ENCODE peak calls at places on chromosome 12, in ten cellular contexts. P is ovary; W is uterus; D is Caco-2; L is fibroblast of villous mesenchyme; R is naive thymus-derived CD4-positive, alpha-beta T cell; V is heart right ventricle; E is mucosa of descending colon; S is aorta; H is fibroblast of lung. K is an unnamed sample.

GRCh38 chr12:110316861-110317260 is 35.8 kb downstream of the ATP2A2 start:
- DNase-seq in P (no peak), W (no peak), D (no peak), L (peak; percentile 89), R (no peak), V (no peak), E (no peak), S (no peak), H (peak; percentile 76), K (peak; percentile 82)

GRCh38 chr12:130351331-130351730 is 13.6 kb downstream of the PIWIL1 start:
- DNase-seq in P (no peak), W (no peak), D (no peak), L (no peak), R (no peak), V (no peak), E (no peak), S (no peak), H (no peak), K (no peak)

GRCh38 chr12:8609061-8609570 is 3.5 kb downstream of the AICDA start:
- DNase-seq in P (no peak), W (no peak), D (peak; percentile 57), L (peak; percentile 43), R (no peak), V (no peak), E (no peak), S (no peak), H (peak; percentile 60), K (peak; percentile 74)

GRCh38 chr12:39628836-39629235 is 9.2 kb upstream of the ABCD2 start:
- DNase-seq in P (no peak), W (no peak), D (no peak), L (no peak), R (peak; percentile 67), V (no peak), E (no peak), S (no peak), H (no peak), K (no peak)

GRCh38 chr12:112161711-112162110 is 36.4 kb downstream of the TRAFD1 start:
- DNase-seq in P (no peak), W (no peak), D (no peak), L (no peak), R (no peak), V (no peak), E (no peak), S (peak; percentile 24), H (peak; percentile 57), K (peak; percentile 8)

GRCh38 chr12:13288937-13289643 is 92.6 kb downstream of the EMP1 start:
- DNase-seq in P (no peak), W (no peak), D (no peak), L (no peak), R (no peak), V (no peak), E (no peak), S (no peak), H (no peak), K (no peak)

GRCh38 chr12:111841236-111841749 is 735 bp upstream of the MAPKAPK5 start:
- DNase-seq in P (no peak), W (no peak), D (no peak), L (peak; percentile 35), R (no peak), V (no peak), E (no peak), S (no peak), H (peak; percentile 15), K (peak; percentile 6)

GRCh38 chr12:95077341-95077740 is 3.9 kb upstream of the NR2C1 start:
- DNase-seq in P (no peak), W (no peak), D (no peak), L (no peak), R (no peak), V (no peak), E (no peak), S (no peak), H (no peak), K (peak; percentile 20)

GRCh38 chr12:118748478-118749380 is 232.6 kb upstream of the SRRM4 start:
- DNase-seq in P (no peak), W (no peak), D (peak; percentile 1), L (no peak), R (no peak), V (no peak), E (no peak), S (no peak), H (no peak), K (no peak)

GRCh38 chr12:9760699-9761406 is at the start of gene CD69:
- DNase-seq in P (no peak), W (no peak), D (no peak), L (no peak), R (peak; percentile 92), V (no peak), E (no peak), S (no peak), H (no peak), K (no peak)

GRCh38 chr12:68364893-68365725 is 32.9 kb upstream of the MDM1 start:
- DNase-seq in P (peak; percentile 76), W (peak; percentile 86), D (peak; percentile 91), L (peak; percentile 99), R (peak; percentile 85), V (peak; percentile 89), E (peak; percentile 96), S (peak; percentile 96), H (peak; percentile 97), K (peak; percentile 99)

GRCh38 chr12:15116983-15117382 is 104.2 kb downstream of the RERG start:
- DNase-seq in P (no peak), W (no peak), D (no peak), L (no peak), R (no peak), V (no peak), E (no peak), S (no peak), H (no peak), K (no peak)

GRCh38 chr12:15116073-15116472 is 105.1 kb downstream of the RERG start:
- DNase-seq in P (no peak), W (no peak), D (no peak), L (no peak), R (no peak), V (no peak), E (no peak), S (no peak), H (peak; percentile 1), K (no peak)

GRCh38 chr12:15122349-15122748 is 98.9 kb downstream of the RERG start:
- DNase-seq in P (no peak), W (no peak), D (no peak), L (no peak), R (no peak), V (no peak), E (no peak), S (no peak), H (no peak), K (no peak)

GRCh38 chr12:15114501-15114900 is 106.7 kb downstream of the RERG start:
- DNase-seq in P (no peak), W (no peak), D (no peak), L (no peak), R (no peak), V (no peak), E (no peak), S (no peak), H (no peak), K (no peak)

GRCh38 chr12:15118946-15119345 is 102.3 kb downstream of the RERG start:
- DNase-seq in P (no peak), W (no peak), D (no peak), L (no peak), R (no peak), V (no peak), E (no peak), S (no peak), H (no peak), K (no peak)
- H3K4me3 ChIP-seq in P (no peak overlapping the region), W (no peak overlapping the region), D (no peak overlapping the region), L (no peak overlapping the region), R (no peak overlapping the region), V (no peak overlapping the region), E (no peak overlapping the region), S (no peak overlapping the region), H (no peak overlapping the region), K (no peak overlapping the region)

DNA sequence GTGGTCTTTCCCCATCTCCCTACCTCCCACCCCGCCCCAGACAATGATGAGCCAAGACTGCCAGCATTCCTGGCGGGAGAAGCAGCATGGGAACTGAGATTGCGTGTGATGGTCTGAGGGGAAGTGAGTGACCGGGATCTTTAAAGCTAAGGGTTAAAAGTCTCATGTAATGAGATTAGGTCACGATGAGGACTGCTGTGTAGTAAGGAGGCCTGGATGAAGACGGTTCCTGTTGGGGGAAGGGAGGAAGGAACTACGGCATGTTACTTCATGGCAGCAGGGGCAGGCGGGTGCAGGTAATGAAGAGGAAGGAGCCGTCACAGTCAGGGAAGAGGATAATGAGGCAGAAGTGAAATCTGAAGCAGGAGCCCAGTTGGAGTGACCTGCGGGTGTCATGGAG is 243.3 kb upstream of the FKBP4 start:
- DNase-seq in P (no peak), W (no peak), D (no peak), L (no peak), R (no peak), V (no peak), E (no peak), S (no peak), H (no peak), K (no peak)
- H3K4me3 ChIP-seq in P (no peak overlapping the region), W (no peak overlapping the region), D (no peak overlapping the region), L (no peak overlapping the region), R (no peak overlapping the region), V (no peak overlapping the region), E (no peak overlapping the region), S (no peak overlapping the region), H (no peak overlapping the region), K (no peak overlapping the region)

GRCh38 chr12:132444957-132445883 is 44.7 kb upstream of the FBRSL1 start:
- DNase-seq in P (no peak), W (no peak), D (no peak), L (no peak), R (peak; percentile 89), V (no peak), E (peak; percentile 87), S (peak; percentile 82), H (no peak), K (no peak)
- H3K4me3 ChIP-seq in P (peak overlapping the region; percentile 22), W (peak overlapping the region; percentile 29), D (peak overlapping the region; percentile 55), L (peak overlapping the region; percentile 55), R (peak overlapping the region; percentile 61), V (peak overlapping the region; percentile 3), E (no peak overlapping the region), S (no peak overlapping the region), H (no peak overlapping the region), K (peak overlapping the region; percentile 48)

GRCh38 chr12:93373847-93374723 is 3.6 kb upstream of the NUDT4 start:
- DNase-seq in P (no peak), W (no peak), D (no peak), L (no peak), R (no peak), V (no peak), E (no peak), S (no peak), H (no peak), K (no peak)

GRCh38 chr12:93377252-93377542 is 528 bp upstream of the NUDT4 start:
- DNase-seq in P (no peak), W (no peak), D (no peak), L (no peak), R (no peak), V (no peak), E (no peak), S (no peak), H (no peak), K (no peak)

GRCh38 chr12:93376436-93377251 is 1.1 kb upstream of the NUDT4 start:
- DNase-seq in P (peak; percentile 40), W (peak; percentile 28), D (peak; percentile 54), L (peak; percentile 38), R (no peak), V (peak; percentile 34), E (no peak), S (peak; percentile 71), H (peak; percentile 77), K (peak; percentile 48)

GRCh38 chr12:93378373-93379310 is 917 bp downstream of the NUDT4 start:
- DNase-seq in P (peak; percentile 59), W (peak; percentile 40), D (peak; percentile 26), L (peak; percentile 84), R (peak; percentile 73), V (peak; percentile 36), E (peak; percentile 67), S (peak; percentile 63), H (peak; percentile 66), K (peak; percentile 72)

GRCh38 chr12:93375906-93376305 is 1.8 kb upstream of the NUDT4 start:
- DNase-seq in P (no peak), W (no peak), D (no peak), L (no peak), R (no peak), V (no peak), E (no peak), S (no peak), H (no peak), K (no peak)
- H3K4me3 ChIP-seq in P (no peak overlapping the region), W (no peak overlapping the region), D (peak overlapping the region; percentile 96), L (no peak overlapping the region), R (no peak overlapping the region), V (peak overlapping the region; percentile 84), E (no peak overlapping the region), S (no peak overlapping the region), H (peak overlapping the region; percentile 36), K (no peak overlapping the region)

K was measured in fibroblast of pulmonary artery.